ENCODE peak calls at places on chromosome 19, in eight cellular contexts. V is Panc1; E is CD4-positive, alpha-beta T cell; X is body of pancreas; H is cardiac muscle cell; G is tibial artery; A is ovary; D is heart right ventricle. N is an unnamed sample.

GRCh38 chr19:50723069-50723468 is at the start of gene CLEC11A:
- DNase-seq in V (no peak), E (no peak), X (peak; percentile 26), H (peak; percentile 91), G (peak; percentile 62), A (peak; percentile 68), D (peak; percentile 79), N (no peak)

GRCh38 chr19:50202399-50202798 is 1.0 kb upstream of the MYH14 start:
- DNase-seq in V (no peak), E (no peak), X (no peak), H (no peak), G (no peak), A (no peak), D (no peak), N (no peak)

GRCh38 chr19:19146000-19146608 is 7.8 kb upstream of the TMEM161A start:
- DNase-seq in V (no peak), E (peak; percentile 81), X (peak; percentile 83), H (peak; percentile 73), G (peak; percentile 68), A (peak; percentile 87), D (peak; percentile 76), N (peak; percentile 89)

GRCh38 chr19:52566588-52566987 is 3.5 kb upstream of the ZNF701 start:
- DNase-seq in V (peak; percentile 67), E (no peak), X (no peak), H (peak; percentile 14), G (no peak), A (no peak), D (no peak), N (no peak)

GRCh38 chr19:383922-384800 is 24.8 kb downstream of the C2CD4C start:
- DNase-seq in V (no peak), E (no peak), X (peak; percentile 52), H (peak; percentile 30), G (no peak), A (no peak), D (no peak), N (no peak)

GRCh38 chr19:7904074-7905020 is 670 bp downstream of the MAP2K7 start:
- DNase-seq in V (no peak), E (peak; percentile 60), X (no peak), H (no peak), G (peak; percentile 42), A (peak; percentile 84), D (no peak), N (peak; percentile 53)

GRCh38 chr19:41323430-41324125 is 13.6 kb downstream of the CCDC97 start:
- DNase-seq in V (no peak), E (peak; percentile 20), X (peak; percentile 31), H (peak; percentile 97), G (peak; percentile 83), A (peak; percentile 90), D (no peak), N (peak; percentile 84)

GRCh38 chr19:18879579-18880373 is 16.2 kb downstream of the CERS1 start:
- DNase-seq in V (no peak), E (peak; percentile 21), X (peak; percentile 37), H (no peak), G (no peak), A (peak; percentile 24), D (no peak), N (no peak)

GRCh38 chr19:50315773-50316448 is 13.3 kb downstream of the KCNC3 start:
- DNase-seq in V (no peak), E (no peak), X (no peak), H (no peak), G (no peak), A (no peak), D (no peak), N (no peak)

DNA sequence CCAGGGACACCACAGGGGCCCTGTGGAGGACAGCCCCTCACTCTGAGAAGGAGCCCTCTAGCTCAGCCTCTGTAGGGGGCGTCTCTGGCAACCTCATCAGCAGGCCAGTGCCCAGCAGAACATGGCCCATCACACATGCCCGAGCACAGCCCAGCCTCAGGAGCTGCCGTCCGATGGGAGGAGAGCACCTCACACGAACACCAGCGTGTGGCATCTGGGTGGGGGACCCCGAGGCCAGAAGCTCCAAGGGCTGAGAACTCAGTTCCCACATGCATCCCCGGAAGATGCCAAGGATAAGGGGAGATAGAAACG is 11.3 kb downstream of the SH3GL1 start:
- DNase-seq in V (no peak), E (no peak), X (no peak), H (no peak), G (no peak), A (no peak), D (no peak), N (peak; percentile 25)
- TF ChIP-seq CTCF in V (no peak), E (no peak), X (no peak), H (no peak), G (no peak), A (no peak), D (no peak), N (no peak)

DNA sequence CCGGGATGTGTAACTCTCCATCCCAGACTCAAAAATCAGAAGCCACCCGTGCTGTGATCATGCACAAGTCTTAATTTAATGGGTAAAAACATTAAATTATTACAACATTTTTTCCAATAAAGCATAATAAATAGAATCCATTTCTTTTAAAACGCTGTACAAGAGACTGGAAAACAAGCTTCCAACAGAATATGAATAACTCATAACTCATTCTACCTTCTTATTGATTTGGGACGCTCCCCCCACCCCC is 523 bp upstream of the KRI1 start:
- DNase-seq in V (no peak), E (no peak), X (no peak), H (no peak), G (no peak), A (no peak), D (no peak), N (no peak)
- H3K27ac ChIP-seq in V (peak overlapping the region; percentile 51), E (peak overlapping the region; percentile 94), X (peak overlapping the region; percentile 89), H (no peak overlapping the region), G (peak overlapping the region; percentile 92), A (peak overlapping the region; percentile 77), D (peak overlapping the region; percentile 94), N (peak overlapping the region; percentile 52)

GRCh38 chr19:20558571-20558970 is 7.0 kb downstream of the ZNF737 start:
- DNase-seq in V (no peak), E (no peak), X (no peak), H (no peak), G (no peak), A (no peak), D (no peak), N (peak; percentile 56)
- H3K9me3 ChIP-seq in V (peaks cover 9% of the 10 kb centered on the region), E (peaks cover 93% of the 10 kb centered on the region), X (peaks cover 7% of the 10 kb centered on the region), H (no peaks in the 10 kb centered on the region), G (peaks cover 2% of the 10 kb centered on the region), A (peaks cover 4% of the 10 kb centered on the region), D (peaks cover 33% of the 10 kb centered on the region), N (no peaks in the 10 kb centered on the region)

GRCh38 chr19:2087621-2088100 is 8.5 kb downstream of the MOB3A start:
- DNase-seq in V (no peak), E (no peak), X (no peak), H (no peak), G (peak; percentile 46), A (peak; percentile 23), D (no peak), N (no peak)

GRCh38 chr19:2083174-2083854 is 12.8 kb downstream of the MOB3A start:
- DNase-seq in V (no peak), E (peak; percentile 70), X (no peak), H (no peak), G (no peak), A (no peak), D (peak; percentile 50), N (no peak)

GRCh38 chr19:2081873-2082810 is 14.0 kb downstream of the MOB3A start:
- DNase-seq in V (no peak), E (peak; percentile 44), X (no peak), H (no peak), G (no peak), A (no peak), D (no peak), N (no peak)

GRCh38 chr19:2089001-2089711 is 7.0 kb downstream of the MOB3A start:
- DNase-seq in V (no peak), E (no peak), X (no peak), H (no peak), G (no peak), A (peak; percentile 20), D (no peak), N (no peak)

GRCh38 chr19:2084993-2085720 is 11.0 kb downstream of the MOB3A start:
- DNase-seq in V (no peak), E (peak; percentile 87), X (peak; percentile 49), H (peak; percentile 60), G (peak; percentile 65), A (no peak), D (peak; percentile 64), N (peak; percentile 63)
- TF ChIP-seq CTCF in V (no peak), E (no peak), X (no peak), H (no peak), G (no peak), A (no peak), D (no peak), N (no peak)

DNA sequence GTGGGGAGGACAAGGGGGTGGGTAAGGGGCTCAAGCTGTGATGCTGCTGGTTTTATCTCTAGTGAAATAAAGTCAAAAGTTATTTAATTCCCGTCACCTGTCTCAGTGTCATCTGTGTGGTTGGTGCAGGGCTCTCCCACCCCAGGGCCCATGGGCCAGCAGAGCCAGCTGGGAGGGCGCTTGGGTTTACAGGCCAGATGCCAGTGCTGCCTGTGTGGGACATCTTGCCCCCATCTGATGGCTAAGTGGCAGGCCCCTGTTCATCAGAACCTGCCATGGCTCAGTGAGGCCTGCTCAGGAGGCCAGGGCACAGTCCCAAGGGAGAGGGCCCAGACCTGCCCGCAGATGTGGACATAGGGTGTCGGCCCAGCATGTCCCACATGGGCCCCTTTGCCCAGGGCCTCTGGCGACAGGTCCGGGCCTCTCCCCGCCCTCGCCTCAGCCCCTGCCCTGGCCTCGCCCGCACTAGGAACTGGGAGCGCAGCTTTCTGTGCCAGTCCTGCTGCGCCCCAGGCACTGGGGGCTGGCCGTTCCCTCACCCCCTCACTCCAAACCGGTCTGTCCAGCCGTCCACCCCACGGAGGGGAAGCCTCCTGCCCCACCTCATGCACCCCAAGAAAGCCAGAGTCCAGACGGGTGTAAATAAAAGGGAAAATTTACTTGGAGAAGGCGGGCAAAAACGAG is 5.3 kb downstream of the ZNF296 start:
- DNase-seq in V (no peak), E (no peak), X (no peak), H (no peak), G (no peak), A (no peak), D (no peak), N (no peak)
- H3K27ac ChIP-seq in V (no peak overlapping the region), E (no peak overlapping the region), X (no peak overlapping the region), H (no peak overlapping the region), G (no peak overlapping the region), A (no peak overlapping the region), D (no peak overlapping the region), N (no peak overlapping the region)

DNA sequence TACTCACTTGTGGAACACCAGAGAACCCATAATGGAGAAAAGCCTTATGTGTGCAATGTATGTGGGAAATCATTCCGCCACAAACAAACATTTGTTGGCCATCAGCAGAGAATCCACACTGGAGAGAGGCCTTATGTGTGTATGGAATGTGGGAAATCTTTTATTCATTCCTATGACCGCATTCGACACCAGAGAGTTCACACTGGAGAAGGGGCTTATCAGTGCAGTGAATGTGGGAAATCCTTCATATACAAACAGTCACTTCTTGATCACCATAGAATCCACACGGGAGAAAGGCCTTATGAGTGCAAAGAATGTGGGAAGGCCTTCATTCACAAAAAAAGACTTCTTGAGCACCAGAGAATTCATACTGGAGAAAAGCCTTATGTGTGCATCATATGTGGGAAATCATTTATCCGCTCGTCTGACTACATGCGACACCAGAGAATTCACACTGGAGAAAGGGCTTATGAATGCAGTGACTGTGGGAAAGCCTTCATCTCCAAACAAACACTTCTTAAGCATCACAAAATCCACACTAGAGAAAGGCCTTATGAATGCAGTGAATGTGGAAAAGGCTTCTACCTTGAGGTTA is 10.9 kb downstream of the ZNF549 start:
- DNase-seq in V (no peak), E (no peak), X (no peak), H (no peak), G (no peak), A (no peak), D (no peak), N (no peak)
- H3K9me3 ChIP-seq in V (peaks cover 58% of the 10 kb centered on the region), E (peaks cover 99% of the 10 kb centered on the region), X (peaks cover 87% of the 10 kb centered on the region), H (no peaks in the 10 kb centered on the region), G (peaks cover 70% of the 10 kb centered on the region), A (peaks cover 30% of the 10 kb centered on the region), D (peaks cover 69% of the 10 kb centered on the region), N (peaks cover 18% of the 10 kb centered on the region)

GRCh38 chr19:5588906-5589676 is 21.3 kb upstream of the TINCR start:
- DNase-seq in V (no peak), E (no peak), X (no peak), H (no peak), G (no peak), A (no peak), D (no peak), N (peak; percentile 19)
- TF ChIP-seq CTCF in V (no peak), E (no peak), X (no peak), H (no peak), G (no peak), A (no peak), D (no peak), N (no peak)